ENCODE peak calls at places on chromosome 14, in five cellular contexts. R is foreskin fibroblast; P is endodermal cell; X is CD4-positive, alpha-beta T cell; Z is B cell. S is an unnamed sample.

GRCh38 chr14:55356913-55357312 is 54.7 kb downstream of the ATG14 start:
- DNase-seq in P (no peak), Z (no peak), R (no peak), X (no peak), S (no peak)

GRCh38 chr14:34733245-34733644 is 18.9 kb upstream of the CFL2 start:
- DNase-seq in R (no peak), Z (no peak), X (no peak), P (no peak), S (no peak)

GRCh38 chr14:77043177-77043983 is 14.9 kb upstream of the IRF2BPL start:
- DNase-seq in R (peak; percentile 87), P (peak; percentile 84), X (peak; percentile 43), Z (no peak), S (no peak)

GRCh38 chr14:74049886-74050495 is 30.8 kb downstream of the BBOF1 start:
- DNase-seq in X (no peak), P (no peak), Z (no peak), R (no peak), S (no peak)

GRCh38 chr14:64758025-64758521 is 53.8 kb downstream of the PLEKHG3 start:
- DNase-seq in Z (no peak), X (no peak), R (no peak), P (peak; percentile 90), S (no peak)

GRCh38 chr14:35222324-35222723 is 69.9 kb upstream of the PSMA6 start:
- DNase-seq in Z (no peak), R (no peak), P (no peak), X (no peak), S (no peak)

GRCh38 chr14:31090872-31091764 is 64.9 kb upstream of the STRN3 start:
- DNase-seq in R (peak; percentile 94), Z (no peak), P (no peak), X (no peak), S (no peak)

GRCh38 chr14:31122098-31122611 is 85.4 kb downstream of the HECTD1 start:
- DNase-seq in P (no peak), R (peak; percentile 7), Z (no peak), X (no peak), S (no peak)

GRCh38 chr14:22821193-22822016 is 6.2 kb upstream of the SLC7A7 start:
- DNase-seq in X (no peak), Z (no peak), R (no peak), P (peak; percentile 78), S (no peak)

GRCh38 chr14:73755434-73756014 is 41.3 kb upstream of the PNMA1 start:
- DNase-seq in P (peak; percentile 54), X (no peak), R (no peak), Z (peak; percentile 59), S (no peak)

GRCh38 chr14:106141242-106142220 is 615.1 kb downstream of the TMEM121 start:
- DNase-seq in R (no peak), Z (no peak), P (no peak), X (peak; percentile 43), S (no peak)

GRCh38 chr14:104681689-104682074 is 7.7 kb upstream of the INF2 start:
- DNase-seq in P (peak; percentile 96), R (peak; percentile 78), Z (peak; percentile 45), X (no peak), S (no peak)
- TF ChIP-seq CTCF in P (peak; percentile 2), R (no peak), Z (no peak), X (no peak), S (no peak)

GRCh38 chr14:66657780-66658179 is 149.8 kb downstream of the GPHN start:
- DNase-seq in X (no peak), Z (no peak), P (no peak), R (no peak), S (no peak)

DNA sequence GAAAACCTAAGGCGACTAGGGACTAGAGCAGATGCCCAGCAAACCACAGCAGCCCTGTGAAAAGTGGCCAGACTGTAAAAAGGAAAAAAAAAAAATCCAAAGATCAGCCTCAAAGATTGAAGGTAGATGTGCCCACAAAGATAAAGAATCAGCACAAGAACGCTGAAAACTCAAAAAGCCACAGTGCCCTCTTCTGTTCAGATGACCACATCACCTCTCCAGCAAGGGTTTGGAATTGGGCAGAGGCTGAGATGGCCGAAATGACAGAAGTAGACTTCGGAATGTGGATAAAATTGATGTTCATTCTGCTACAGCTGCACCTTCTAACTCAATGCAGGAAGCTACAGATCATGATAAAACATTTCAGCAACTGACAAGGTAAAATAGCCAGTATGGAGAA is 154.4 kb downstream of the GPHN start:
- DNase-seq in X (no peak), P (peak; percentile 76), Z (no peak), R (no peak), S (no peak)
- TF ChIP-seq CTCF in X (no peak), P (peak; percentile 80), Z (no peak), R (peak; percentile 43), S (peak; percentile 36)

GRCh38 chr14:49203676-49204075 is 382.5 kb downstream of the RPS29 start:
- DNase-seq in X (no peak), P (no peak), Z (no peak), R (no peak), S (no peak)

GRCh38 chr14:49207451-49207850 is 378.7 kb downstream of the RPS29 start:
- DNase-seq in Z (no peak), X (no peak), P (no peak), R (no peak), S (no peak)

GRCh38 chr14:49212721-49213120 is 373.5 kb downstream of the RPS29 start:
- DNase-seq in P (no peak), Z (no peak), R (no peak), X (no peak), S (no peak)

GRCh38 chr14:49206832-49207231 is 379.3 kb downstream of the RPS29 start:
- DNase-seq in X (no peak), Z (no peak), P (no peak), R (no peak), S (no peak)
- TF ChIP-seq CTCF in X (no peak), Z (no peak), P (no peak), R (no peak), S (no peak)

DNA sequence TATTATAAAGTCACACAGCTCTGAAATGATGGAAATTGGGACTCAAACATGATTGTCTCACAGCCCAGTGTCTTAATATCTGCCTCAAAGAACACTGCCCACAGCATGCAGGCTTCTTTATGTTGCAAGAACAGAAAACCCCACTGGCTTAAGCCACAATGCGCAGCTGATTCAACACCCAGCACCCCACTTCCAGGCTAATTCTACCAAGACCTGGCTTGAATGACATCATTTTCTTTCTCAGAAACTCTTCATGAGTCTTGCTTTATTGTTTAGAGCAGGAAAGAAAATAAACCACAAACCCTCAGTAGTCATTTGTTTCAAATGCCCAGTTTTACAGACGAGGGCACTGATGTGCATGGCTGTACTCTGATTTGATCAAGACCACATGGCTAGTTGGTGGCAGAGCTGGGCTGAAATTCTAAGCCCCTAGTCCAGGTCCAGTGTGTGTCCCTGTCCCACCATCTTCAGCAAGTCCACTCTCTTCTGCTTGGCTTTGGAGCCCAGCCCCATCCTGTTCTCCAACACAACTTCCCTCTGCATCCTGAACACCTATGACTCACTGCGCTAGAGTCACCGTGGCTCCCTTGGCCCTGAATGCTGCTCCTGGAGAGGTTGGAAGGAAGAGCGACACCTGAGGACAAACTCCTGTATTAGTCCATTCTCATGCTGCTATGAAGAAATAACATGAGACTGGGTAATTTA is 50.3 kb upstream of the SRSF5 start:
- DNase-seq in X (no peak), P (no peak), R (peak; percentile 76), Z (no peak), S (no peak)
- TF ChIP-seq CTCF in X (no peak), P (no peak), R (no peak), Z (no peak), S (no peak)

DNA sequence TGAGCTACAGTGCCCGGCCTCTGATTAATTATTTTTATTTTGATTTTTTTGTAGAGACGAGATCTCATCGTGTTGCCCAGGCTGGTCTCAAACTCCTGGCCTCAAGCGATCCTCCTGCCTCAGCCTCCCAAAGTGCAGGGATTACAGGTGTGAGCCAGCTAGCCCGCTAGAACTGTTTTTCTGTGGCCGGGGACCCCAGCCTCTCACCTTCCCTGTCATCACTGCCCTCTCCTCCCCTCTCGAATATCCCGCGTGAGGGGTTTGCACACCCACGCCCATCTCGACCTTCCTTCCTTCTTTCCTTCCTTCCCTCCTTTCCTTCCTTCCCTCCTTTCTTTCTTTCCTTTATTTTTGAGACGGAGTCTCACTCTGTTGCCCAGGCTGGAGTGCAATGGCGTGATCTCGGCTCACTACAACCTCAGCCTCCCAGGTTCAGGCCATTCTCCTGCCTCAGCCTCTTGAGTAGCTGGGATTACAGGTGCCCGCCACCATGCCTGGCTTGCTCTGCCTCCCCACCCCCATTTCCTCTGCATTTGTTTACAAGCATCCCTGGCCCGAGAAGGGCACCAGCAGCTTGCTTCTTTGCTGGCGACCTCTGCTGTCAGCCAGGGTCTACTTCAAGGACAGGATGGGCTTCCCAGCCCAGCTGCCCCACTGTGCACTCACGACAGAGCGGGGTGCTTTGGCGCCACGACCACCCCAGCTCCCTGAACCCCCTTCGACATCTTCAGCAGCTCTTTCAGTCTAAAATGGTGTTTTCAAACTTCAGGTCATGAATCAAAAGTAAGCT is 4.3 kb upstream of the TRAF3 start:
- DNase-seq in P (peak; percentile 89), Z (no peak), X (no peak), R (no peak), S (no peak)
- TF ChIP-seq CTCF in P (peak; percentile 76), Z (no peak), X (no peak), R (peak; percentile 14), S (peak; percentile 42)

DNA sequence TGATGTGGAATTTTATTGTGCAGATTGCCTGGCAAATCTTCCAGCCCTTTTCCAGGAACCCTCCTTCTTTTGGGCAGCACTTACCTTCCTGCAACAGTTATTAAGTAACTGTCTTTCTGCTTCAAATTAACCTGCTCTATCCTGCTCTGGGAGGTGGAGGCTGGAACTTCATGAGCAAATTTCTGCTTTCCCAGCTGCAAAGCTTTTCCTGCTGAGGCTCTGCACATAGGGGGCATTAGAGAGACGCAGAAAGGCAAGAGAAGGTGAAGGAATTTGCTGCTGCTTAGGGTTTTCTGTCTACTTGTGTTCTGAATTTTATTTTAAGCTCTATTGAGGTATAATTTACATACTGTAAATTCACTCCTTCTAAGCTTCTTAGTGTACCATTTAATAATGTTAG is 259.2 kb downstream of the PCNX1 start:
- DNase-seq in P (peak; percentile 62), R (peak; percentile 33), Z (no peak), X (no peak), S (no peak)
- TF ChIP-seq CTCF in P (peak; percentile 69), R (peak; percentile 93), Z (no peak), X (no peak), S (peak; percentile 55)

DNA sequence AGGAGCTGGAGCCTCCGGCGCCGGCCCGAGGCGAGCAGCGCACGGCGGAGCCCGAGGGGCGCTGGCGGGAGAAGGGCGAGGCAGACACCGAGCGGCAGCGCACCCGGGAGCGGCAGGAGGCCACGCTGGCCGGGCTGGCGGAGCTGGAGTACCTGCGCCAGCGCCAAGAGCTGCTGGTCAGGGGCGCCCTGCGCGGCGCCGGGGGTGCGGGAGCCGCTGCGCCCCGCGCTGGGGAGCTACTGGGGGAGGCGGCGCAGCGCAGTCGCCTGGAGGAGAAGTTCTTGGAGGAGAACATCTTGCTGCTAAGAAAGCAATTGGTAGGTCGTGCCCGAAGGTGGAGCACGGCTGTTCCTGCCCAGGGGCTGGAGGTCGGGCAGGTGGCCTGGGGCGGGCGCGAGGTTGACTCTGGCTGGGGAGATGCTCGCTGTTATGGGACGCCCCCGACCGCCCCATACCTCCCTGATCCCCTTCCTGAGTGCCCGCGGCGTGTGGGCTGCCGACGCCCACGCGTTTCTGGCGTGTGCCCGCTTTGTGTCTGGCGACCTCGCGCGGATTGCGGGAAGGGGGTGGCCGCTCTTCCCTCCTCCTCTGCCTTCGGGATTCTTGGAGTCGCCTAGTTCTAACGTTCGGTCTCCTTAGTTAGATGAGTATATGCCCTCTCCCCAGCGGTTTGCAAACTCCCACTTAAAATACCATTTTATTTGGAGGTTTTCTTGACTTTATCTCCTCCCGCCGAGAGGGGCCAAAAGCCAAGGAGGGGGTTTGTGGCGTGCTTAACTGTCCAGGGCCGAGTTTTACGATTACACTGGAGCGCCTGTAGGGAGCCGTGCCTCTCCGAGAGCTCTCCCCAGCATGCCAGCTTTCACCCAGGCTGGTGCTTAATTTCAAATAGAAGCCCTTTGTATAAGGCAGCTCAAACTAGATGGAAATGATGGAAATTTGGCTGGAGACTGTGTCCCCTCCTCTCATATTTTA is 756 bp downstream of the DACT1 start:
- DNase-seq in R (peak; percentile 15), Z (peak; percentile 52), X (peak; percentile 5), P (peak; percentile 79), S (no peak)
- TF ChIP-seq CTCF in R (no peak), Z (no peak), X (no peak), P (no peak), S (peak; percentile 14)

S was measured in osteocyte.